ENCODE peak calls at places on chromosome 17, in seven cellular contexts. J, Z, S, L, E, W and X are unnamed samples.
A peak's percentile ranks its signal among the peaks of the same experiment; 100 is the strongest.

GRCh38 chr17:8740486-8740885 is 4.2 kb downstream of the CCDC42 start:
- DNase-seq in J (no peak), W (peak; percentile 49), S (no peak), Z (no peak), E (no peak), L (no peak), X (peak; percentile 42)

GRCh38 chr17:32523827-32524552 is 37.2 kb downstream of the CDK5R1 start:
- DNase-seq in J (no peak), S (no peak), W (peak; percentile 69), L (no peak), Z (no peak), E (no peak), X (no peak)

GRCh38 chr17:35890774-35891155 is 10.6 kb upstream of the CCL5 start:
- DNase-seq in L (no peak), J (no peak), E (no peak), S (no peak), W (peak; percentile 44), Z (peak; percentile 17), X (no peak)

GRCh38 chr17:34099859-34100258 is 155.2 kb upstream of the CCL2 start:
- DNase-seq in L (no peak), E (no peak), J (no peak), Z (no peak), W (no peak), S (no peak), X (no peak)

GRCh38 chr17:40854175-40854814 is 12.7 kb downstream of the KRT12 start:
- DNase-seq in W (no peak), J (peak; percentile 52), S (peak; percentile 91), L (no peak), Z (no peak), E (no peak), X (no peak)

GRCh38 chr17:81365148-81365600 is 30.1 kb upstream of the BAHCC1 start:
- DNase-seq in J (no peak), L (peak; percentile 65), Z (no peak), S (peak; percentile 45), W (no peak), E (no peak), X (no peak)

GRCh38 chr17:68656666-68657065 is 55.5 kb upstream of the FAM20A start:
- DNase-seq in S (no peak), J (no peak), E (no peak), W (no peak), L (no peak), Z (peak; percentile 41), X (no peak)

GRCh38 chr17:73340093-73340596 is 28.3 kb upstream of the CDC42EP4 start:
- DNase-seq in W (no peak), J (peak; percentile 86), E (no peak), Z (no peak), L (peak; percentile 67), S (peak; percentile 95), X (no peak)

GRCh38 chr17:77332981-77333685 is 192.4 kb downstream of the SEC14L1 start:
- DNase-seq in E (no peak), W (no peak), J (peak; percentile 90), Z (peak; percentile 11), S (peak; percentile 93), L (peak; percentile 13), X (no peak)

GRCh38 chr17:82709676-82710498 is 6.6 kb upstream of the FN3KRP start:
- DNase-seq in W (no peak), J (no peak), E (no peak), L (no peak), Z (no peak), S (no peak), X (no peak)

GRCh38 chr17:19461139-19461538 is 50.1 kb downstream of the RNF112 start:
- DNase-seq in L (no peak), E (no peak), W (no peak), S (no peak), J (no peak), Z (no peak), X (no peak)

GRCh38 chr17:60863892-60864673 is 186.4 kb downstream of the BCAS3 start:
- DNase-seq in E (no peak), J (no peak), W (peak; percentile 10), Z (no peak), S (no peak), L (no peak), X (no peak)

GRCh38 chr17:34639706-34640425 is 60.5 kb downstream of the TMEM132E start:
- DNase-seq in Z (no peak), E (no peak), W (no peak), J (no peak), S (no peak), L (no peak), X (no peak)

GRCh38 chr17:82435601-82436583 is 14.7 kb downstream of the CYBC1 start:
- DNase-seq in W (no peak), E (no peak), S (no peak), Z (no peak), L (no peak), J (no peak), X (no peak)

GRCh38 chr17:40038882-40039513 is 15.2 kb downstream of the MED24 start:
- DNase-seq in J (peak; percentile 70), E (peak; percentile 54), W (no peak), Z (peak; percentile 73), S (peak; percentile 91), L (peak; percentile 88), X (no peak)

GRCh38 chr17:47265983-47266541 is 12.4 kb downstream of the ITGB3 start:
- DNase-seq in Z (no peak), L (no peak), J (no peak), E (no peak), W (no peak), S (peak; percentile 25), X (no peak)

GRCh38 chr17:69335018-69335417 is 8.1 kb upstream of the ABCA5 start:
- DNase-seq in S (peak; percentile 8), E (no peak), Z (no peak), L (no peak), J (no peak), W (peak; percentile 24), X (no peak)

GRCh38 chr17:77242118-77242800 is 101.5 kb downstream of the SEC14L1 start:
- DNase-seq in E (no peak), S (no peak), Z (no peak), J (no peak), L (no peak), W (no peak), X (no peak)

GRCh38 chr17:65797809-65798208 is 236.4 kb upstream of the AXIN2 start:
- DNase-seq in Z (no peak), W (no peak), E (no peak), S (no peak), J (no peak), L (no peak), X (no peak)
- TF ChIP-seq CTCF in Z (peak; percentile 23), W (no peak), E (no peak), S (peak; percentile 73), J (peak; percentile 15), L (no peak), X (no peak)

GRCh38 chr17:49976828-49977202 is 7.8 kb downstream of the DLX4 start:
- DNase-seq in S (no peak), E (no peak), J (no peak), L (no peak), W (no peak), Z (no peak), X (no peak)

GRCh38 chr17:49979748-49980479 is 10.9 kb downstream of the DLX4 start:
- DNase-seq in J (no peak), Z (no peak), S (no peak), W (no peak), L (no peak), E (no peak), X (no peak)

GRCh38 chr17:49976163-49976827 is 7.3 kb downstream of the DLX4 start:
- DNase-seq in J (no peak), S (no peak), L (no peak), W (no peak), Z (no peak), E (no peak), X (no peak)

GRCh38 chr17:49978501-49978900 is 9.5 kb downstream of the DLX4 start:
- DNase-seq in L (no peak), S (no peak), W (no peak), E (no peak), J (no peak), Z (no peak), X (no peak)

DNA sequence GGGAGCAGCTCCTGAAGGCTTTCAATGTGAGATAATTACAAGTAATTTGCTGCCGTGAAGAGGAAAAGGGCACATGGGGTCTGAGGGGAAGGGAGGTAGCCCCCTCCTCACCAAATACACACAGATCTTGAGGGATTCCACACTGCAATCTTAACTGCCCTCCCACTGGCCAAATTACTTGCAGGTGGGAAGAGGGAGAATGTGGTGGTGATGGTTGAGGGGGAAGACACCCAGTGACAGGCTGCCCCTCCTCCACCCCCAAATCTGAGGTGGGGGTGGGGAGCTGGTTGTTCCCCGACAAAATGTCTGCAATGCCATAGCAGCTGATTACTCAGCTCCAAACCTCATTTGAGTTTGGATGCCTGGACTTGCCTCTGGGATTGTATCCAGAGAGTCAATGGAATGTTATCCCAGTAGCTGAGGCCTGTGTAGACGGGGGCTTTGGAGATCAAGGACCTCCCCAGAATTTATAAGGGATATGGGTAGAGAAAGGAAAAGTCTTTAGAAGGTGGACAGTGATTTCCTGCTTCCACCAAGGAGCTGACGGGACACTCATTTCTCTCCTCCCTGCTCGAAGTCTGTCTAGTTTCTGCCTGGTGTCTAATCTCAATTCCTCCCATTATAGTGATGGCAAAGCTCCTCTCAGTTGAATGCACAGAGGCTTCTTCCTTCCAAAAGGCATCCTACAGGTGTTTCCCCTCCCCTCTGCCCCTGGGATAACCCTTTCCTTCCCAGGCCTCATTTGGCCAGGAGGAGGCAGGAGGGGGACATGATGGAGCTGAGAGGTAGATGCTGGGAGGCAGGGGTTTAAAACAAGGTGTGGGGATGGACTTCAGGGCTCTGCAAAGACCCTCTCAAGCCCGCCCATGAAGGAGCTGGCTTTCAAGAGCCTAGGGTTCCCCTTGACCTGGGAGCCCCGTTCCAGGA is 8.7 kb downstream of the DLX4 start:
- DNase-seq in S (no peak), E (no peak), L (no peak), Z (no peak), J (no peak), W (no peak), X (no peak)
- TF ChIP-seq CTCF in S (no peak), E (no peak), L (no peak), Z (no peak), J (no peak), W (no peak), X (no peak)

GRCh38 chr17:28899212-28899815 is 1.8 kb upstream of the FLOT2 start:
- DNase-seq in E (no peak), Z (no peak), J (no peak), S (no peak), W (no peak), L (no peak), X (no peak)

GRCh38 chr17:28898261-28898955 is 875 bp upstream of the FLOT2 start:
- DNase-seq in L (no peak), E (no peak), S (no peak), Z (no peak), W (no peak), J (no peak), X (no peak)

GRCh38 chr17:28896884-28897768 is at the start of gene FLOT2:
- DNase-seq in J (no peak), L (peak; percentile 68), W (peak; percentile 67), Z (peak; percentile 64), E (peak; percentile 64), S (peak; percentile 19), X (peak; percentile 66)

GRCh38 chr17:28896491-28896883 is 1.0 kb downstream of the FLOT2 start:
- DNase-seq in E (no peak), S (no peak), Z (no peak), J (no peak), L (no peak), W (no peak), X (no peak)

GRCh38 chr17:28897769-28898259 is 281 bp upstream of the FLOT2 start:
- DNase-seq in W (no peak), J (no peak), S (no peak), E (no peak), L (no peak), Z (peak; percentile 58), X (no peak)
- TF ChIP-seq CTCF in W (no peak), J (no peak), S (no peak), E (no peak), L (no peak), Z (no peak), X (no peak)

GRCh38 chr17:50596191-50597037 is 35.9 kb downstream of the CACNA1G start:
- DNase-seq in W (peak; percentile 53), L (no peak), E (no peak), J (no peak), Z (no peak), S (no peak), X (no peak)
- TF ChIP-seq CTCF in W (no peak), L (no peak), E (no peak), J (no peak), Z (no peak), S (peak; percentile 62), X (no peak)